ENCODE peak calls at places on chromosome 3, in ten cellular contexts. U is endothelial cell, L is mesothelial cell of epicardium, G is psoas muscle, W is B cell, I is cardiac muscle cell, S is WTC11, P is breast epithelium, N is AG09309, Q is Calu3. C is an unnamed sample.

GRCh38 chr3:83500422-83500821 is 1458.4 kb upstream of the CADM2 start:
- DNase-seq in S (no peak), G (no peak), W (no peak), L (no peak), I (no peak), U (no peak), Q (no peak), P (no peak), N (no peak), C (no peak)

GRCh38 chr3:126414406-126414805 is 19.7 kb downstream of the CFAP100 start:
- DNase-seq in Q (no peak), I (no peak), P (no peak), S (no peak), W (no peak), U (no peak), G (no peak), L (no peak), N (no peak), C (peak; percentile 62)

GRCh38 chr3:60809857-60810256 is 441.4 kb downstream of the FHIT start:
- DNase-seq in G (no peak), P (no peak), Q (no peak), N (peak; percentile 65), W (no peak), I (peak; percentile 6), U (no peak), L (no peak), S (no peak), C (no peak)

GRCh38 chr3:77039606-77040553 is at the start of gene ROBO2:
- DNase-seq in L (peak; percentile 56), G (peak; percentile 19), P (no peak), S (peak; percentile 80), U (peak; percentile 64), I (peak; percentile 20), N (no peak), W (no peak), Q (peak; percentile 30), C (peak; percentile 82)

GRCh38 chr3:128804817-128805166 is 74.6 kb upstream of the ACAD9 start:
- DNase-seq in U (no peak), L (no peak), Q (no peak), N (no peak), S (no peak), G (no peak), W (no peak), I (no peak), P (no peak), C (no peak)

GRCh38 chr3:71172951-71173350 is 410.6 kb downstream of the FOXP1 start:
- DNase-seq in N (peak; percentile 83), U (no peak), L (no peak), G (no peak), I (peak; percentile 91), W (no peak), S (no peak), P (no peak), Q (no peak), C (no peak)

GRCh38 chr3:150746791-150747590 is 16.0 kb downstream of the SIAH2 start:
- DNase-seq in S (no peak), I (no peak), L (no peak), P (no peak), N (no peak), U (no peak), Q (no peak), G (no peak), W (no peak), C (no peak)

GRCh38 chr3:189824629-189825312 is 193.6 kb downstream of the TP63 start:
- DNase-seq in S (no peak), L (no peak), G (no peak), P (no peak), W (no peak), N (peak; percentile 71), I (peak; percentile 73), U (no peak), Q (peak; percentile 44), C (no peak)

GRCh38 chr3:53079791-53080555 is 34.1 kb upstream of the SFMBT1 start:
- DNase-seq in W (no peak), P (no peak), Q (no peak), I (no peak), S (no peak), N (no peak), G (no peak), L (no peak), U (no peak), C (no peak)

GRCh38 chr3:115626711-115627110 is 3.4 kb downstream of the GAP43 start:
- DNase-seq in S (no peak), U (no peak), P (no peak), N (no peak), I (no peak), W (no peak), G (no peak), Q (no peak), L (no peak), C (no peak)

GRCh38 chr3:150928234-150928633 is 23.0 kb upstream of the MINDY4B start:
- DNase-seq in S (no peak), W (no peak), Q (no peak), P (no peak), L (no peak), U (no peak), I (no peak), G (no peak), N (no peak), C (no peak)

GRCh38 chr3:8532251-8532831 is 30.7 kb downstream of the LMCD1 start:
- DNase-seq in U (no peak), G (no peak), I (no peak), S (no peak), L (no peak), P (no peak), W (no peak), Q (no peak), N (no peak), C (no peak)

GRCh38 chr3:191141728-191142127 is 57.3 kb upstream of the OSTN start:
- DNase-seq in S (no peak), N (peak; percentile 59), I (peak; percentile 70), G (no peak), P (no peak), Q (no peak), L (no peak), U (no peak), W (no peak), C (no peak)

GRCh38 chr3:57163751-57164150 is 1.4 kb downstream of the IL17RD start:
- DNase-seq in L (no peak), S (no peak), Q (no peak), G (no peak), P (no peak), U (no peak), I (no peak), N (no peak), W (no peak), C (no peak)

DNA sequence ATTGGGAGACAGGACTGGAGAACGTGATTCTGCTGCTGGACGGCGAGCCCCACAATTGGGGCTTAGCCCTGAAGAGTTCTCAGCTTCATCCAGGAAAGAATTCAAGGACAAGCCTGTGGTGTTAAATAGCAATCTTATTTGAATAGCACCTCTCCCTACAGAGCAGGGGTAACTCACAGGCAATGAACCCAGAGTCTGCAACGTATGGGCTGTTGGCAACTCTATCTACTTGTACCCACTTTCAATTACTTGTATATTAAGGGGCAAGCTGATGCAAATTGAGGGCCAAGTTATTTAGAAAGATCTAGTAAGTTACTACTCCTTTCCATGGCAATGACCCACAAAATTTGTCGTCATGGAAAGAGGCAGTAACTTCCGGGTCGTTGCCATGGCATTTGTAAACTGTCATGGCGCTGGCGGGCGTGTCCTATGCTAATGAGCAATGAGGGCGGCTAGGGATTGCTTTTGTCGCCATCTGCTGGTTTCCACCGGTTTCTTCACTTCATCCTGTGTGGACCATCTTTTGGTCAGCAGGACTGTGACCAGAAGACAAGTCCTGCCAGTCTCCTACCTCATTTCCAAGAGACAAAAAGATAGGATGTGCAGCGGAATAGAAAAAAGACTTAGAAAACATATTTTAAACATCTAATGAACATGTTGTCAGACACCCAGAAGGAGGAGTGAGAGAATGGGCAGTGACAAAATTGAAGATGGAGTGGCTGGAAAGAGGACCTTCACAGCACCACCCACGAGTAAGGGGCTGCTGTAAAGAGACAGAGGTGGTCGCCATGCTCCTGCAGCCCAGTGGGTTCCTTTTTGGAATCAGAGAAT is 45.8 kb upstream of the SH3BP5 start:
- DNase-seq in S (peak; percentile 93), Q (peak; percentile 91), U (peak; percentile 91), G (peak; percentile 93), W (peak; percentile 52), N (peak; percentile 88), I (peak; percentile 98), P (peak; percentile 94), L (peak; percentile 80), C (peak; percentile 86)
- TF ChIP-seq CTCF in S (peak; percentile 68), Q (peak; percentile 69), U (peak; percentile 82), G (peak; percentile 83), W (peak; percentile 96), N (peak; percentile 91), I (peak; percentile 85), P (peak; percentile 85), L (peak; percentile 64), C (peak; percentile 96)

GRCh38 chr3:114527036-114527644 is 233.3 kb downstream of the TIGIT start:
- DNase-seq in Q (peak; percentile 10), N (no peak), W (no peak), G (no peak), S (peak; percentile 15), L (no peak), P (no peak), U (peak; percentile 25), I (peak; percentile 34), C (no peak)
- TF ChIP-seq CTCF in Q (peak; percentile 70), N (peak; percentile 64), W (peak; percentile 44), G (no peak), S (peak; percentile 43), L (peak; percentile 66), P (no peak), U (peak; percentile 81), I (peak; percentile 66), C (peak; percentile 75)

DNA sequence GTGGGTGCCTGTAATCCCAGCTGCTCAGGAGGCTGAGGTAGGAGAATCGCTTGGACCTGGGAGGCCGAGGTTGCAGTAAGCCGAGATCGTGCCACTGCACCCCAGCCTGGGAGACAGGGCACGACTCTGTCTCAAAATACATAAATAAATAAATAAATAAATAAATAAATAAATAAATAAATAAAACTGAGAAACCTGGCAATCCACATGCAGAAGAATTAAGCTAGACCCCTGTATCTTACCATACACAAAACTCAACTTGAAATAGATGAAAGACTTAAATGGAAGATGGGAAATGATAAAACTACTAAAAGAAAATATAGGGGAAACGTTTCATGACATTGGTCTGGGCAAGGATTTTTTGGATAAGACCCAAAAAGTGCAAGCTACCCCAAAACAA is 58.0 kb downstream of the ATP13A4 start:
- DNase-seq in U (no peak), I (no peak), Q (no peak), W (no peak), L (no peak), P (no peak), N (no peak), S (no peak), G (no peak), C (no peak)
- TF ChIP-seq CTCF in U (no peak), I (no peak), Q (no peak), W (no peak), L (no peak), P (no peak), N (no peak), S (no peak), G (no peak), C (no peak)

DNA sequence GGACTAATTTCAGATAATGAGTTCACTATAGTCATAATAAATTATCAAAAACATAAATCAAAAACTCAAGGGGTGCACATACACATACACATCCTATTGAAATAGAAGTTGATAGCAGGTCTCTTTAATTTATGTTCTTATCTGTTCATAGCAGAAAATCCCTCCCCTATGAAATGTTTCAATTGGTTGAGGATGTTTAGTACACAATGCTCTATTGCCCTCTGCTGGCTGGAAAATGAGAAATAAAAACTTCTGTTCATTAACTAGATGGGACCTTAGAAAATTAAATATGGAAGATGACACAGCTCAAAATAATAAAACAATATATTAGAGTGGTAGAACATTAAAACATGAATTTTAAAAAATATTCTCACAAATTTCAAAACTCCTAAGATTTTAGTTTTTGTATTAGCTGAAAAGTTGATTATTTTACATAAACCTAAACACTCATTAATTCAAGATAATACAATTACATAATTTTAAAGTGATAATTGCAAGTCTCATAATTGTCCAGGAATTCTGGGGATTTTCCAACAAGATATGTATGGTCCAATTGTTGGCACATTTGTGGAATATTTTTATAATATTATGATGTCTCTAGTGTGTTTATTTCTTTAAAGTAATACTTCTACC is 735.0 kb downstream of the ROBO1 start:
- DNase-seq in P (no peak), G (no peak), S (no peak), U (peak; percentile 22), L (no peak), W (no peak), N (peak; percentile 25), Q (peak; percentile 31), I (peak; percentile 75), C (no peak)
- TF ChIP-seq CTCF in P (peak; percentile 32), G (peak; percentile 73), S (peak; percentile 59), U (peak; percentile 79), L (peak; percentile 77), W (no peak), N (peak; percentile 47), Q (peak; percentile 51), I (peak; percentile 57), C (peak; percentile 91)

C was measured in type B pancreatic cell.